ENCODE peak calls at places on chromosomes 7 and 10, in six cellular contexts. C, J, L, Z, I and H are unnamed samples. For H3K4me1, the result is how much of the 10 kb centered on the place peaks cover.

GRCh38 chr10:84360634-84361365 is 32.4 kb downstream of the CCSER2 start:
- DNase-seq in C (no peak), J (no peak), L (no peak), Z (no peak), I (no peak), H (no peak)

GRCh38 chr10:77837248-77837924 is 89.2 kb downstream of the DLG5 start:
- DNase-seq in C (no peak), J (no peak), L (no peak), Z (peak), I (no peak), H (no peak)

GRCh38 chr10:94123253-94123995 is 129.7 kb downstream of the PLCE1 start:
- DNase-seq in C (no peak), J (peak), L (no peak), Z (no peak), I (peak), H (no peak)

GRCh38 chr7:100107890-100108289 is 6.4 kb downstream of the AP4M1 start:
- DNase-seq in C (no peak), J (no peak), L (no peak), Z (no peak), I (no peak), H (no peak)

GRCh38 chr7:101017099-101017777 is 2.6 kb upstream of the MUC17 start:
- DNase-seq in C (peak), J (peak), L (peak), Z (peak), I (peak), H (peak)

GRCh38 chr7:84611391-84611790 is 416.8 kb upstream of the SEMA3A start:
- DNase-seq in C (no peak), J (no peak), L (no peak), Z (no peak), I (no peak), H (no peak)

GRCh38 chr10:90318659-90319058 is 539.2 kb downstream of the HTR7 start:
- DNase-seq in C (no peak), J (no peak), L (no peak), Z (no peak), I (no peak), H (no peak)

GRCh38 chr10:117409549-117410283 is 34.5 kb upstream of the PDZD8 start:
- DNase-seq in C (no peak), J (no peak), L (no peak), Z (no peak), I (no peak), H (no peak)

GRCh38 chr7:107228291-107228690 is 59.5 kb downstream of the HBP1 start:
- DNase-seq in C (no peak), J (no peak), L (no peak), Z (no peak), I (no peak), H (no peak)

GRCh38 chr10:17736223-17736622 is 15.8 kb upstream of the TMEM236 start:
- DNase-seq in C (no peak), J (no peak), L (no peak), Z (no peak), I (no peak), H (no peak)

GRCh38 chr7:137717811-137718271 is 128.9 kb downstream of the DGKI start:
- DNase-seq in C (no peak), J (no peak), L (no peak), Z (no peak), I (no peak), H (no peak)

GRCh38 chr7:86339051-86339450 is 304.7 kb upstream of the GRM3 start:
- DNase-seq in C (no peak), J (no peak), L (no peak), Z (no peak), I (no peak), H (no peak)

GRCh38 chr10:128013626-128014025 is 106.7 kb downstream of the PTPRE start:
- DNase-seq in C (no peak), J (no peak), L (no peak), Z (no peak), I (no peak), H (no peak)

GRCh38 chr7:120404042-120404441 is 131.1 kb downstream of the KCND2 start:
- DNase-seq in C (no peak), J (peak), L (no peak), Z (no peak), I (no peak), H (no peak)

GRCh38 chr7:47290466-47290865 is 291.4 kb downstream of the TNS3 start:
- DNase-seq in C (no peak), J (no peak), L (no peak), Z (no peak), I (no peak), H (no peak)

GRCh38 chr10:58641095-58641531 is 128.4 kb downstream of the BICC1 start:
- DNase-seq in C (no peak), J (no peak), L (no peak), Z (no peak), I (no peak), H (no peak)

GRCh38 chr10:123136806-123137642 is 1.3 kb downstream of the HMX3 start:
- DNase-seq in C (no peak), J (no peak), L (no peak), Z (no peak), I (no peak), H (no peak)

GRCh38 chr7:75793676-75794075 is 19.9 kb downstream of the CCL24 start:
- DNase-seq in C (no peak), J (no peak), L (no peak), Z (no peak), I (no peak), H (no peak)

GRCh38 chr7:116588225-116588624 is 63.4 kb downstream of the CAV1 start:
- DNase-seq in C (no peak), J (no peak), L (no peak), Z (no peak), I (no peak), H (no peak)

GRCh38 chr7:6425948-6426347 is 21.8 kb downstream of the DAGLB start:
- DNase-seq in C (no peak), J (no peak), L (no peak), Z (no peak), I (no peak), H (no peak)

GRCh38 chr10:60430017-60430416 is 40.3 kb upstream of the ANK3 start:
- DNase-seq in C (no peak), J (no peak), L (no peak), Z (no peak), I (no peak), H (no peak)

DNA sequence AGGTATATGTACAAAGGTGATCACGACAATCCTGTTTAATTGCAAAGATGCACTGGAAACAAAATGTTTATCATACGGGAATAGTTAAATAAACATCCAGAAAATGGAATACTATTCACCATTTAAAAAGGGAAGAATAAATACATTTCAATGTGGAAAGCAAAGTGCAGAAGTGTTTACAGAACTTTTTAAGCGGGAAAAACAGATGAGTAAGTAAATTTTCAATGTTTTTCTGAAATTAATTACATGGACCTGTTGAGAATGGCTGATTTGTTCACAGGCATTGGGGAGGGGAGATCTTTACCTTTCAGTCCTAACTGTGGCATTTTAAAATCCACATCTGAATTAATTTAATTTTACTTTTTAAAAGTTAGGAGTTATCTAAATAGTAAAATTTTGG is 7.1 kb downstream of the MTPN start:
- DNase-seq in C (no peak), J (no peak), L (no peak), Z (no peak), I (no peak), H (no peak)
- H3K4me1 ChIP-seq in C (under half), J (under half), L (half or more), Z (under half), I (under half), H (under half)

DNA sequence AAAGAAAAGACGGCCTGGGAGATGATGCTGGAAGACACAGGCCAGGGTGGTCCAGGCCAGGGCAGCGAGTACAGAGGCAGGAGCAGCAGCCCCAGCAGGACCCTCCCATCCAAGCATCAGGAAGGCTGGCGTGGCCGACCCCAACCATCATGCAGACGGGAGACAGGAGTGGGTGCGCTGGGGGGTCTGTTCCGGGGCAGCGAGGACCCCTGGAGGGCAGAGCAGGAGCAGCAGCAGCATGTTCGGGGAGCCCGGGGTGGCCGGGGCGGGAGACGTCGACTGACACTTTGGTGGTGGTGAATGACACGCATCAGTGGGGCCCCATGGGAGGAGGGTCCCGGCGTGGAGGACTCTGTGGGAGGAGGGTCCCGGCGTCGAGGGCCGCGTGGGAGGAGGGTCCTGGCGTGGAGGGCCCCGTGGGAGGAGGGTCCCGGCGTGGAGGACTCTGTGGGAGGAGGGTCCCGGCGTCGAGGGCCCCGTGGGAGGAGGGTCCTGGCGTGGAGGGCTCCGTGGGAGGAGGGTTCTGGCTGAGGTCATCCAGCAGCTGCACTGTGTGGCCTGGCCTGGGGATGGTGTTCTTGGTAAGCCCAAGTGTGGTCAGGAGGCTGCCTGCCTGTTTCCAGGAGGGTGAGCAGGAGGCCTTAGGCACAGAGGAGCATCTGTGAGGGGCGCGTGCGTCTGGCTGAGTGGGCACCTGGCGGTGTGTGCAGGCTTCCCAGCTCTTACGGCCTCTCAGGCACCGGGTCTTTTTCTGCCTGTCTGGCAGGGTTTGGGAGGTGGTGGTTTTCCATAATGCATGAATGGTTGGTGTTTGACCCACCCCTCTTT is 38.9 kb downstream of the FAM20C start:
- DNase-seq in C (no peak), J (no peak), L (no peak), Z (no peak), I (no peak), H (no peak)
- TF ChIP-seq CTCF in C (no peak), J (peak), L (peak), Z (no peak), I (no peak), H (no peak)

GRCh38 chr7:29299986-29300609 is 105.5 kb downstream of the CHN2 start:
- DNase-seq in C (no peak), J (peak), L (no peak), Z (no peak), I (no peak), H (no peak)

GRCh38 chr7:29300649-29301048 is 106.1 kb downstream of the CHN2 start:
- DNase-seq in C (no peak), J (peak), L (no peak), Z (no peak), I (no peak), H (no peak)

GRCh38 chr7:29292886-29293658 is 98.5 kb downstream of the CHN2 start:
- DNase-seq in C (no peak), J (no peak), L (no peak), Z (no peak), I (no peak), H (no peak)

GRCh38 chr7:29296421-29296820 is 101.8 kb downstream of the CHN2 start:
- DNase-seq in C (no peak), J (no peak), L (no peak), Z (no peak), I (no peak), H (no peak)

DNA sequence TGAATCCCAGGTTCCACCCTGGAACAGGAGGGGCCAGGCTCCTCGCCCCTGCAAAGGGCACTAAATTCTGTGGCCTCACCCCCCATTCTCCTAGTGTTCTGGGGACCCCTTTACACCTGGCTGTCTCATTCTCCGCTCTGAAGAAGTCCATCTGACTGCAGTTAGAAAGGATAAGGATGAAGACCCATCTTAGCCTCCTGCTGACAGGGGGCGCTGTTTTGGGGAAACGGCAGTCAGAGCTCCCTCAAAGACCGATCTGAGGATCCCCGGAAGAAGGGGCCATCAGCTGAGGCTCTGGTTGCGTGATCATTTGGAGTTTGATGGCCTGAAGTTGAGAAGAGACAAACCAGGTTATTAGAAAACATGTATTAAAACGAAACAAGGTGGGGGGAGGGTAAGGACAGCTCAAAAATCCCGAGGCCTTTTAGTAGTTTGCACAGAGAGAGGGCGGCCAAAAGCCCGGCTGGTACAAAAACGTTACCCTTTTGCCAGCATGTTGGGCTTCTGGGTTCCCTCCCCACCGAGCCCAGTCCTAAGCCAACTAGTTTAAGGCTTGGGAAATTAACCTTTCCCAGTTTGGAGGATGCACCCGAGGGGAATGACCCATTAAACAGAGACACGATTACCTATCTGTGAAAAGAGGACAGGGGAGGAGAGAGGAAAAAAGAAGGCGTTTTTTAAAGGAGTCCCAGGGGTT is 102.8 kb downstream of the CHN2 start:
- DNase-seq in C (no peak), J (no peak), L (no peak), Z (no peak), I (no peak), H (no peak)
- H3K4me1 ChIP-seq in C (under half), J (under half), L (under half), Z (under half), I (under half), H (under half)

DNA sequence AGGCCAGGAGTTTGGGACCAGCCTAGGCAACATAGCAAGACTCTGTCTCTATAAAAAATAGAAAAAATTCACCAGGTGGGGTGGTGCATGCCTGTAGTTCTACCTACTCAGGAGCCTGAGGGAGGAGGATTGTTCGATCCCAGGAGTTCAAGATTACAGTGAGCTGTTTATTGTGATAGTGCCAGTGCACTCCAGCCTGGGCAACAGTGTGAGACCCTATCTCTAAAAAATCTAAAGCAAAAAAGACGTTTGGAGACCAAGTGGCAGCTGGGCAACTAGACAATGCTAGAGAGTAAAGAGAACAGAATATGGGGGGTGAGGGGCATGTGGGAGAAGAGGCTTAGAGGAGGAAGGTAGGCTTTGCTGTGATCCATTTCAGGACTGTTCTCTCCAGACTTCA is 1.4 kb downstream of the PDSS1 start:
- DNase-seq in C (no peak), J (no peak), L (no peak), Z (no peak), I (no peak), H (no peak)
- TF ChIP-seq CTCF in C (no peak), J (no peak), L (no peak), Z (no peak), I (no peak), H (no peak)

GRCh38 chr7:132577206-132578049 is 1.2 kb upstream of the PLXNA4 start:
- DNase-seq in C (no peak), J (no peak), L (no peak), Z (peak), I (no peak), H (peak)
- H3K4me1 ChIP-seq in C (under half), J (under half), L (under half), Z (under half), I (under half), H (under half)

GRCh38 chr10:107019154-107019553 is 145.4 kb downstream of the SORCS1 start:
- DNase-seq in C (no peak), J (no peak), L (no peak), Z (no peak), I (no peak), H (no peak)

GRCh38 chr10:107028249-107028648 is 136.3 kb downstream of the SORCS1 start:
- DNase-seq in C (no peak), J (no peak), L (no peak), Z (no peak), I (no peak), H (no peak)

GRCh38 chr10:107025676-107026075 is 138.8 kb downstream of the SORCS1 start:
- DNase-seq in C (no peak), J (no peak), L (no peak), Z (no peak), I (no peak), H (no peak)

DNA sequence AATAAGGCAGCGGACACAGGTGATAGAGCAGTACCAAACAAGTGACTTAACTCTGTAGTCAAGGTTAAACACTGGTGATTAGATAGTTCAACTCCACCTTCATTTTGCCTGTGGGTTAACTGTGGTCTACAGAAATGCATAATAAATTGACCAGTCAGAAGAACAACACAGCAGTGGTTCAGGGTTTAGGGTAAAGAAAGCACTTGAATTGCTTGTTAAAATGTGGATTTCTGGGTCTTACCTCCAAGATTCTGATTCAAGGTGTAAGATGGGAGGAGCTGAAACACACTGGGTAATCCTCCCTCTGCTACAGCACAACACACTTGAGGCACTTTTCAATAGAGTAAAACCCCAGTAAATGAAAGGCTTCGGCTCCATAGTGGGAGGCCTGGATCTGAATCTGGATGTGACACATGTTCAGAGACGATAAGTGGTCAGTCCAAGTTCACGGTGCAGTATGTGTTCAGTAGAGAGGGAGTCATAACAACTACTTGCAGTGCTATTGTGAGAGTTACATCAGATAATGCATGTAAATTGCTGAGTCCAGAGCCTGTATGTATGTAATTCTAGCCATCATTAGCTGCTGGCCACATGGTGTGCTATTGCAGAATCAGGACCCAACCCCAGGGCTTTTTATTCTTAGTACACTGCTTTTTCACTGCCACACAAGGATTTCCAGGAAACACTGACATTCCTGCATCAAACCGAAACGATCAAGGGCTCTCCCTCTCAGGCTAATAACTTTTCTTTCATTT is 141.7 kb downstream of the SORCS1 start:
- DNase-seq in C (no peak), J (no peak), L (no peak), Z (no peak), I (no peak), H (no peak)
- TF ChIP-seq CTCF in C (no peak), J (no peak), L (no peak), Z (no peak), I (no peak), H (no peak)

DNA sequence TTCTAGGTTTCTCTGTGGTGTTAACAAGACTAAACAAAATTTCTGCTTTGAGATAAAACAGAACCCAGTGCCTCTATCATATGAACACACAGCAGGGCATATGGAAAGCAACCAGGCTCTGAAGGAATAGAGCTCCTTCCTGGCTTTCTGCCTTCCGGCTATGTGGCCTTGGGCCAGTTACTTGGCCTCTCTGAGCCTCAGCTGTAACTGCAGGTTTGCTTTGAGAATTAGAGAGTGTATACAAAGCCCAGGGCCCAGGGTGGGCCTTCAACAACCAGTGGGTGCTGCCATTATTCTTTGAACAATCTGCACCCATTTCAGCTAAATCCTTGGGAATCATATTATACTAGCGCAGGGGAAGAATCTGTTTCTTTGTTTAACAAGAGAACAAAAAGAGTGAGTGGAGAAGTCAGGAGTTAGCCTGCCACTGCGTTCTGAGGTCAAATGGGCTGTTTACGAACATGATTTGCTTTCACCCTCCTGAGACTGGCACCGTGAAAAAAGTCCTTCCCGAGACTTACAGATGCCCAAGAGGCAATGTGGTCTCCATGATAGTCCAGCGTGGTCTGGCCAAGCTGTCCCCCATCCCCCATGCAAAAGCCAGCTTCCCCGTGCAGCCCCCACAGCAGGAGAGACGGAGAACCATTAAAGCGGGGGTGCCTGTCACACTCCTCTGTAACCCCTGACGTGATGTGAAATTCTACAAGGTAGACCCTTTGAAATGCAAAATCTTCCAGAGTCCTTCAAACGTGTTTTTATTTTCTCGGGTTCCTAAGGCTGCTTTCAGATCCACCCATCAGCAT is 4.9 kb downstream of the FAM53B start:
- DNase-seq in C (no peak), J (no peak), L (no peak), Z (no peak), I (no peak), H (no peak)
- H3K4me1 ChIP-seq in C (half or more), J (under half), L (half or more), Z (half or more), I (half or more), H (half or more)

GRCh38 chr10:34305189-34305588 is 509.9 kb downstream of the PARD3 start:
- DNase-seq in C (no peak), J (peak), L (peak), Z (peak), I (no peak), H (no peak)
- TF ChIP-seq CTCF in C (peak), J (peak), L (peak), Z (no peak), I (peak), H (no peak)